ENCODE peak calls at places on chromosomes 11 and 22, in ten cellular contexts. T is activated gamma-delta T cell treated with anti-CD3 and anti-CD28 coated beads, Interleukin-2, amount 50 U/mL, for 16 hours; S is tibial nerve; L is heart right ventricle; P is NCI-H187; V is activated CD4-positive, CD25-positive, alpha-beta regulatory T cell treated with anti-CD3 and anti-CD28 coated beads, Interleukin-2, amount 50 U/mL, for 16 hours; Z is DMS79; J is Peyer's patch; A is AG08395; U is AG20443. F is an unnamed sample.

GRCh38 chr11:116162541-116163230 is 610.1 kb downstream of the BUD13 start:
- DNase-seq in U (peak), V (no peak), S (no peak), T (no peak), P (no peak), L (peak), Z (no peak), J (no peak), A (no peak), F (peak)

GRCh38 chr11:124961972-124962609 is 8.1 kb downstream of the CCDC15 start:
- DNase-seq in P (no peak), A (peak), L (peak), T (no peak), U (peak), Z (peak), V (no peak), J (no peak), S (peak), F (no peak)

GRCh38 chr22:50473088-50473487 is 1.7 kb downstream of the SBF1 start:
- DNase-seq in V (no peak), T (peak), Z (no peak), L (no peak), U (no peak), S (no peak), A (no peak), P (no peak), J (peak), F (no peak)

GRCh38 chr11:11320820-11321219 is 32.2 kb downstream of the CSNK2A3 start:
- DNase-seq in Z (no peak), A (no peak), L (no peak), V (no peak), P (no peak), T (no peak), J (no peak), S (no peak), U (no peak), F (no peak)

GRCh38 chr11:898160-898517 is 12.5 kb downstream of the CHID1 start:
- DNase-seq in L (no peak), P (no peak), A (peak), S (no peak), U (peak), V (no peak), Z (no peak), T (no peak), J (no peak), F (no peak)

GRCh38 chr11:113161671-113162589 is 152.5 kb upstream of the TTC12 start:
- DNase-seq in V (no peak), Z (peak), L (no peak), J (no peak), U (no peak), A (no peak), S (no peak), P (no peak), T (no peak), F (no peak)

GRCh38 chr22:40525250-40525884 is 111.2 kb downstream of the MRTFA start:
- DNase-seq in A (no peak), V (peak), T (peak), J (peak), U (no peak), P (no peak), Z (no peak), S (peak), L (peak), F (no peak)

GRCh38 chr22:36417281-36417686 is 29.5 kb upstream of the MYH9 start:
- DNase-seq in S (no peak), P (no peak), Z (no peak), L (no peak), V (no peak), U (no peak), T (no peak), J (peak), A (peak), F (peak)

GRCh38 chr11:94477644-94478043 is 16.0 kb downstream of the MRE11 start:
- DNase-seq in S (no peak), A (no peak), U (no peak), J (no peak), P (no peak), T (no peak), V (no peak), L (no peak), Z (no peak), F (no peak)

GRCh38 chr11:45959851-45960250 is 37.4 kb downstream of the LARGE2 start:
- DNase-seq in P (no peak), Z (no peak), J (no peak), S (no peak), U (peak), L (no peak), T (no peak), A (peak), V (no peak), F (no peak)

GRCh38 chr11:124302756-124303155 is 11.0 kb downstream of the OR8D1 start:
- DNase-seq in U (no peak), S (no peak), J (no peak), P (no peak), Z (no peak), A (no peak), L (no peak), T (no peak), V (no peak), F (no peak)

GRCh38 chr11:1782026-1782696 is 18.4 kb upstream of the CTSD start:
- DNase-seq in Z (no peak), V (no peak), S (no peak), P (no peak), L (no peak), T (no peak), J (peak), A (no peak), U (no peak), F (peak)

GRCh38 chr11:76891285-76891684 is 30.6 kb downstream of the ACER3 start:
- DNase-seq in S (no peak), U (no peak), P (no peak), T (no peak), A (no peak), L (no peak), J (no peak), V (no peak), Z (no peak), F (no peak)

GRCh38 chr22:46303347-46303965 is 6.8 kb downstream of the GTSE1 start:
- DNase-seq in Z (no peak), T (no peak), S (no peak), P (no peak), A (peak), J (no peak), V (no peak), L (no peak), U (peak), F (no peak)

GRCh38 chr22:48267681-48268080 is 1505.2 kb downstream of the TBC1D22A start:
- DNase-seq in V (no peak), J (no peak), T (no peak), U (no peak), A (no peak), Z (no peak), P (no peak), L (no peak), S (no peak), F (no peak)

GRCh38 chr22:39135092-39135896 is 17.2 kb downstream of the CBX7 start:
- DNase-seq in Z (no peak), V (no peak), L (peak), A (peak), P (no peak), U (peak), T (no peak), J (no peak), S (no peak), F (no peak)

GRCh38 chr11:43868852-43869567 is 11.6 kb upstream of the ALKBH3 start:
- DNase-seq in S (no peak), Z (no peak), L (no peak), V (peak), A (peak), T (peak), P (no peak), J (no peak), U (peak), F (no peak)

GRCh38 chr11:47425611-47426010 is 628 bp downstream of the PSMC3 start:
- DNase-seq in Z (no peak), P (no peak), V (no peak), S (no peak), U (no peak), T (no peak), A (no peak), J (no peak), L (no peak), F (no peak)

GRCh38 chr11:7655253-7656217 is 17.8 kb downstream of the CYB5R2 start:
- DNase-seq in T (no peak), A (no peak), Z (no peak), P (no peak), V (no peak), U (no peak), L (no peak), S (no peak), J (no peak), F (no peak)

GRCh38 chr11:118838905-118839553 is 44.7 kb upstream of the CXCR5 start:
- DNase-seq in Z (no peak), L (no peak), A (no peak), V (no peak), P (no peak), U (no peak), T (no peak), J (peak), S (no peak), F (peak)

GRCh38 chr11:128837627-128838026 is 29.5 kb downstream of the KCNJ1 start:
- DNase-seq in V (no peak), J (no peak), U (no peak), T (no peak), P (no peak), S (no peak), A (no peak), L (no peak), Z (no peak), F (no peak)

GRCh38 chr11:130131957-130132850 is 27.4 kb upstream of the ST14 start:
- DNase-seq in A (peak), T (peak), L (peak), J (no peak), V (peak), S (peak), Z (peak), P (peak), U (peak), F (no peak)

GRCh38 chr11:126669416-126669815 is 313.9 kb downstream of the ST3GAL4 start:
- DNase-seq in U (peak), J (no peak), S (no peak), A (peak), V (no peak), L (no peak), Z (no peak), T (no peak), P (no peak), F (no peak)

GRCh38 chr22:30873086-30873650 is 95.4 kb downstream of the MORC2 start:
- DNase-seq in T (no peak), V (no peak), Z (no peak), J (no peak), P (no peak), U (no peak), S (no peak), A (no peak), L (no peak), F (peak)

GRCh38 chr11:72743321-72744221 is 8.6 kb downstream of the ARAP1 start:
- DNase-seq in Z (no peak), U (no peak), P (no peak), V (no peak), S (no peak), T (no peak), J (peak), A (no peak), L (no peak), F (no peak)

GRCh38 chr11:102436546-102436945 is 16.0 kb downstream of the TMEM123 start:
- DNase-seq in A (peak), T (no peak), J (no peak), P (no peak), U (peak), L (no peak), V (no peak), S (no peak), Z (no peak), F (no peak)

GRCh38 chr22:36197601-36198146 is 3.9 kb downstream of the APOL4 start:
- DNase-seq in U (no peak), P (no peak), S (peak), A (no peak), V (no peak), J (no peak), L (peak), T (no peak), Z (no peak), F (no peak)

GRCh38 chr22:28800308-28801041 is at the start of gene XBP1:
- DNase-seq in V (peak), A (peak), S (peak), U (peak), L (peak), J (peak), Z (peak), T (peak), P (peak), F (peak)

GRCh38 chr22:37752189-37753061 is 55.3 kb upstream of the GCAT start:
- DNase-seq in Z (no peak), S (peak), A (peak), J (peak), V (no peak), U (peak), P (no peak), L (peak), T (no peak), F (peak)

GRCh38 chr11:65611028-65611757 is 2.8 kb downstream of the MAP3K11 start:
- DNase-seq in A (no peak), L (peak), U (no peak), Z (no peak), V (no peak), T (no peak), P (no peak), J (no peak), S (no peak), F (no peak)

GRCh38 chr22:29061773-29062172 is at the start of gene C22orf31:
- DNase-seq in A (no peak), J (no peak), V (no peak), U (no peak), L (no peak), Z (no peak), T (no peak), S (no peak), P (no peak), F (no peak)

GRCh38 chr11:58127350-58127749 is 2.0 kb upstream of the OR9I1 start:
- DNase-seq in J (no peak), A (no peak), P (no peak), T (no peak), U (no peak), Z (no peak), V (no peak), L (no peak), S (no peak), F (no peak)

GRCh38 chr11:9144828-9145227 is 53.4 kb upstream of the SCUBE2 start:
- DNase-seq in V (no peak), S (no peak), P (no peak), J (no peak), T (no peak), U (no peak), L (no peak), A (no peak), Z (no peak), F (no peak)

GRCh38 chr11:253886-254270 is 17.1 kb downstream of the PSMD13 start:
- DNase-seq in L (no peak), S (no peak), P (no peak), V (no peak), U (no peak), A (no peak), J (no peak), T (no peak), Z (no peak), F (no peak)

GRCh38 chr11:119417726-119418540 is 5.0 kb downstream of the THY1 start:
- DNase-seq in P (no peak), J (no peak), A (peak), Z (no peak), L (no peak), S (no peak), U (peak), T (no peak), V (no peak), F (no peak)

GRCh38 chr22:42367980-42368378 is 64.2 kb downstream of the NFAM1 start:
- DNase-seq in P (no peak), U (no peak), V (no peak), T (no peak), J (no peak), Z (no peak), A (no peak), S (no peak), L (no peak), F (no peak)

GRCh38 chr22:29702931-29703594 is 16.7 kb upstream of the CABP7 start:
- DNase-seq in L (no peak), A (no peak), U (no peak), J (no peak), Z (no peak), V (no peak), P (no peak), T (no peak), S (no peak), F (no peak)

GRCh38 chr11:63494936-63495335 is 4.0 kb upstream of the PLAAT5 start:
- DNase-seq in Z (no peak), L (no peak), J (no peak), P (no peak), V (no peak), A (no peak), U (no peak), T (no peak), S (no peak), F (no peak)